ENCODE peak calls at places on chromosomes 2 and 18, in ten cellular contexts. One of them, this sample, is unnamed.

GRCh38 chr18:72675394-72675793 is 131.3 kb upstream of the CBLN2 start:
- DNase-seq in ovary: no peak
- DNase-seq in stomach: no peak
- DNase-seq in mesenchymal stem cell: no peak
- DNase-seq in left ventricle myocardium inferior: no peak
- DNase-seq in neural progenitor cell: peak; percentile 44
- DNase-seq in IMR-90: no peak
- DNase-seq in astrocyte: peak; percentile 47
- DNase-seq in Panc1: no peak
- DNase-seq in endodermal cell: peak; percentile 90
- DNase-seq in this sample: no peak

GRCh38 chr2:109063326-109063670 is 65.7 kb upstream of the SH3RF3 start:
- DNase-seq in astrocyte: no peak
- DNase-seq in left ventricle myocardium inferior: no peak
- DNase-seq in ovary: no peak
- DNase-seq in Panc1: no peak
- DNase-seq in neural progenitor cell: no peak
- DNase-seq in stomach: peak; percentile 66
- DNase-seq in endodermal cell: no peak
- DNase-seq in IMR-90: no peak
- DNase-seq in mesenchymal stem cell: no peak
- DNase-seq in this sample: no peak

GRCh38 chr2:26584656-26585055 is 56.5 kb downstream of the CIB4 start:
- DNase-seq in endodermal cell: no peak
- DNase-seq in stomach: no peak
- DNase-seq in IMR-90: no peak
- DNase-seq in Panc1: no peak
- DNase-seq in ovary: no peak
- DNase-seq in astrocyte: no peak
- DNase-seq in left ventricle myocardium inferior: no peak
- DNase-seq in neural progenitor cell: no peak
- DNase-seq in mesenchymal stem cell: no peak
- DNase-seq in this sample: no peak

GRCh38 chr2:133377021-133377481 is 191.2 kb downstream of the NCKAP5 start:
- DNase-seq in astrocyte: peak; percentile 87
- DNase-seq in stomach: no peak
- DNase-seq in Panc1: no peak
- DNase-seq in ovary: no peak
- DNase-seq in left ventricle myocardium inferior: no peak
- DNase-seq in endodermal cell: no peak
- DNase-seq in neural progenitor cell: no peak
- DNase-seq in IMR-90: peak; percentile 78
- DNase-seq in mesenchymal stem cell: no peak
- DNase-seq in this sample: no peak

GRCh38 chr2:217248312-217248935 is 388.6 kb upstream of the TNP1 start:
- DNase-seq in neural progenitor cell: no peak
- DNase-seq in endodermal cell: peak; percentile 58
- DNase-seq in Panc1: no peak
- DNase-seq in astrocyte: peak; percentile 78
- DNase-seq in mesenchymal stem cell: peak; percentile 53
- DNase-seq in left ventricle myocardium inferior: peak; percentile 72
- DNase-seq in stomach: peak; percentile 32
- DNase-seq in ovary: peak; percentile 89
- DNase-seq in IMR-90: peak; percentile 74
- DNase-seq in this sample: peak; percentile 77

GRCh38 chr2:66445781-66446177 is 10.9 kb downstream of the MEIS1 start:
- DNase-seq in Panc1: no peak
- DNase-seq in left ventricle myocardium inferior: no peak
- DNase-seq in neural progenitor cell: peak; percentile 85
- DNase-seq in stomach: no peak
- DNase-seq in ovary: peak; percentile 48
- DNase-seq in IMR-90: no peak
- DNase-seq in endodermal cell: peak; percentile 86
- DNase-seq in mesenchymal stem cell: peak; percentile 74
- DNase-seq in astrocyte: no peak
- DNase-seq in this sample: no peak

GRCh38 chr2:230589497-230590015 is 123.1 kb upstream of the CAB39 start:
- DNase-seq in mesenchymal stem cell: no peak
- DNase-seq in IMR-90: no peak
- DNase-seq in endodermal cell: no peak
- DNase-seq in ovary: no peak
- DNase-seq in Panc1: no peak
- DNase-seq in neural progenitor cell: no peak
- DNase-seq in left ventricle myocardium inferior: no peak
- DNase-seq in stomach: no peak
- DNase-seq in astrocyte: no peak
- DNase-seq in this sample: no peak

GRCh38 chr2:61185329-61185728 is 23.3 kb downstream of the C2orf74 start:
- DNase-seq in neural progenitor cell: peak; percentile 6
- DNase-seq in stomach: no peak
- DNase-seq in ovary: no peak
- DNase-seq in IMR-90: no peak
- DNase-seq in mesenchymal stem cell: no peak
- DNase-seq in astrocyte: no peak
- DNase-seq in endodermal cell: no peak
- DNase-seq in Panc1: no peak
- DNase-seq in left ventricle myocardium inferior: no peak
- DNase-seq in this sample: no peak

GRCh38 chr2:201947287-201947686 is 86.4 kb upstream of the FZD7 start:
- DNase-seq in mesenchymal stem cell: no peak
- DNase-seq in stomach: no peak
- DNase-seq in astrocyte: no peak
- DNase-seq in Panc1: no peak
- DNase-seq in neural progenitor cell: no peak
- DNase-seq in ovary: no peak
- DNase-seq in endodermal cell: no peak
- DNase-seq in IMR-90: no peak
- DNase-seq in left ventricle myocardium inferior: no peak
- DNase-seq in this sample: no peak

GRCh38 chr2:23669413-23670244 is 257.3 kb downstream of the ATAD2B start:
- DNase-seq in left ventricle myocardium inferior: peak; percentile 85
- DNase-seq in ovary: peak; percentile 90
- DNase-seq in endodermal cell: peak; percentile 67
- DNase-seq in Panc1: no peak
- DNase-seq in neural progenitor cell: no peak
- DNase-seq in astrocyte: no peak
- DNase-seq in stomach: peak; percentile 36
- DNase-seq in IMR-90: peak; percentile 28
- DNase-seq in mesenchymal stem cell: no peak
- DNase-seq in this sample: peak; percentile 60

GRCh38 chr2:12855508-12855907 is 138.8 kb downstream of the TRIB2 start:
- DNase-seq in ovary: no peak
- DNase-seq in left ventricle myocardium inferior: no peak
- DNase-seq in astrocyte: peak; percentile 61
- DNase-seq in mesenchymal stem cell: no peak
- DNase-seq in IMR-90: no peak
- DNase-seq in endodermal cell: no peak
- DNase-seq in Panc1: no peak
- DNase-seq in neural progenitor cell: no peak
- DNase-seq in stomach: no peak
- DNase-seq in this sample: no peak

DNA sequence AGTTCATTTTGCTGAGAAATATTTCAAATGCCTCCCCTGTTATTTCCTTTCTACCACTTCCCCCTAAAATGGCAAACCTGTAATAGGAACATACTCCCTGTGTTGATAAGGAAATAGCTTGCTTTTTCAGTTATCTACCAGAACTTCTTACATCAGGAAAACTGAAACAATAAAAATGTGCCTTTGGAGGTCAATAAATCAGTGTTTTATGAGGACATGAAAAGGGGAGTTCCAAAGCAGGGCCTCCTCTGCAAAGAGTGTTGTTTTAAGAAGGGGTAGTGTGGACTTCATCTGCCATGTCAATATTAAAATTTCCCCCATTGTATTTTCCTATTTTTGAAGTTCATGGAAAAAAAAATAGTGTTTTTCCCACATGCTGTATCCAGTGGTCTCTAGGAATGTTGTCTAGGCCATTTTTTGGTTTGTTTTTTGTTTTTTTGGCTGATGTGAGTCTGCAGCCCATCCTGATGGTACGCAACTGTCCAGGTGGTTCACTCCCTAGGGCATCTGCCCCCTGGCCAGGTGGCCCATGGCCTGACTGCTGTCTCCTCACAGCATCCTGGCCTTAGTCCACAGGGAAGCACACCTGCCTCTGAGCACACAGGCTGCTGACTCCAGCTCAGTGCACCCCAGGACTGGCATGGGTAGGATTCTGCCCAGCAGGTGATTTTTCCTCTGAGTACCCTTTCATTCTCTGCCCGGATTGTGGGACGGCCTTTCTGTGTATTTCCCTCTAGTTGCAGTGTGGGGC is 3.8 kb downstream of the TNFRSF11A start:
- DNase-seq in left ventricle myocardium inferior: no peak
- DNase-seq in endodermal cell: no peak
- DNase-seq in neural progenitor cell: no peak
- DNase-seq in stomach: no peak
- DNase-seq in ovary: no peak
- DNase-seq in IMR-90: no peak
- DNase-seq in Panc1: no peak
- DNase-seq in astrocyte: no peak
- DNase-seq in mesenchymal stem cell: no peak
- DNase-seq in this sample: no peak
- H3K4me1 ChIP-seq in left ventricle myocardium inferior: peaks cover 51% of the 10 kb centered on the region
- H3K4me1 ChIP-seq in endodermal cell: peaks cover 31% of the 10 kb centered on the region
- H3K4me1 ChIP-seq in neural progenitor cell: peaks cover 17% of the 10 kb centered on the region
- H3K4me1 ChIP-seq in stomach: peaks cover 40% of the 10 kb centered on the region
- H3K4me1 ChIP-seq in ovary: peaks cover 4% of the 10 kb centered on the region
- H3K4me1 ChIP-seq in IMR-90: peaks cover 16% of the 10 kb centered on the region
- H3K4me1 ChIP-seq in Panc1: peaks cover 65% of the 10 kb centered on the region
- H3K4me1 ChIP-seq in astrocyte: peaks cover 31% of the 10 kb centered on the region
- H3K4me1 ChIP-seq in mesenchymal stem cell: peaks cover 25% of the 10 kb centered on the region
- H3K4me1 ChIP-seq in this sample: no peaks in the 10 kb centered on the region

GRCh38 chr2:106847366-106847765 is 38.6 kb downstream of the ST6GAL2 start:
- DNase-seq in stomach: no peak
- DNase-seq in ovary: no peak
- DNase-seq in mesenchymal stem cell: no peak
- DNase-seq in astrocyte: no peak
- DNase-seq in IMR-90: no peak
- DNase-seq in neural progenitor cell: peak; percentile 57
- DNase-seq in left ventricle myocardium inferior: no peak
- DNase-seq in endodermal cell: no peak
- DNase-seq in Panc1: no peak
- DNase-seq in this sample: no peak

GRCh38 chr2:106845716-106846115 is 40.3 kb downstream of the ST6GAL2 start:
- DNase-seq in left ventricle myocardium inferior: no peak
- DNase-seq in stomach: no peak
- DNase-seq in neural progenitor cell: no peak
- DNase-seq in Panc1: no peak
- DNase-seq in endodermal cell: no peak
- DNase-seq in astrocyte: no peak
- DNase-seq in mesenchymal stem cell: no peak
- DNase-seq in IMR-90: no peak
- DNase-seq in ovary: no peak
- DNase-seq in this sample: no peak

GRCh38 chr2:106841886-106842645 is 43.9 kb downstream of the ST6GAL2 start:
- DNase-seq in astrocyte: no peak
- DNase-seq in endodermal cell: no peak
- DNase-seq in ovary: no peak
- DNase-seq in IMR-90: no peak
- DNase-seq in left ventricle myocardium inferior: no peak
- DNase-seq in Panc1: no peak
- DNase-seq in stomach: no peak
- DNase-seq in mesenchymal stem cell: no peak
- DNase-seq in neural progenitor cell: no peak
- DNase-seq in this sample: no peak

GRCh38 chr2:106843001-106843909 is 42.7 kb downstream of the ST6GAL2 start:
- DNase-seq in IMR-90: no peak
- DNase-seq in ovary: no peak
- DNase-seq in neural progenitor cell: no peak
- DNase-seq in mesenchymal stem cell: no peak
- DNase-seq in stomach: no peak
- DNase-seq in left ventricle myocardium inferior: no peak
- DNase-seq in endodermal cell: no peak
- DNase-seq in Panc1: no peak
- DNase-seq in astrocyte: no peak
- DNase-seq in this sample: no peak

GRCh38 chr2:106843910-106844250 is 42.1 kb downstream of the ST6GAL2 start:
- DNase-seq in endodermal cell: no peak
- DNase-seq in left ventricle myocardium inferior: no peak
- DNase-seq in Panc1: no peak
- DNase-seq in mesenchymal stem cell: no peak
- DNase-seq in IMR-90: no peak
- DNase-seq in neural progenitor cell: no peak
- DNase-seq in ovary: no peak
- DNase-seq in astrocyte: no peak
- DNase-seq in stomach: no peak
- DNase-seq in this sample: no peak
- H3K27ac ChIP-seq in endodermal cell: no peak overlapping the region
- H3K27ac ChIP-seq in left ventricle myocardium inferior: no peak overlapping the region
- H3K27ac ChIP-seq in Panc1: no peak overlapping the region
- H3K27ac ChIP-seq in mesenchymal stem cell: no peak overlapping the region
- H3K27ac ChIP-seq in IMR-90: no peak overlapping the region
- H3K27ac ChIP-seq in neural progenitor cell: no peak overlapping the region
- H3K27ac ChIP-seq in ovary: no peak overlapping the region
- H3K27ac ChIP-seq in astrocyte: no peak overlapping the region
- H3K27ac ChIP-seq in stomach: no peak overlapping the region
- H3K27ac ChIP-seq in this sample: no peak overlapping the region

DNA sequence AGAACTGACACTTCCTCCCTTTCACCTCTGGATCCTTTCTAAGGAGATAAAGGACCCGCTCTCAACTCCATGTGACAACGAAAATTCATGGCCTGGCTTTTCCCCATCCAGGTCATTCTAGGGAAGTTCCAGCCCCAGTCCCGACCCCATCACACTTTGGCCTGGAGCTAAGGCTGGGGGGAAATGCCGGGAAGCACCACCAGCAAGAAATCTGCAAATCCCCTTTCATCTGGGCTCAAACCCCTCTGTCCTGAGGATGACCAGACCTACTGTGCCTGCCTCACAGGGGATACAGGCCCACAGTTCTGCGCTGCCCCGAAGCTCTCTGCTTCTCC is 1.3 kb downstream of the SIX2 start:
- DNase-seq in neural progenitor cell: peak; percentile 15
- DNase-seq in ovary: no peak
- DNase-seq in astrocyte: no peak
- DNase-seq in Panc1: no peak
- DNase-seq in left ventricle myocardium inferior: no peak
- DNase-seq in mesenchymal stem cell: no peak
- DNase-seq in IMR-90: no peak
- DNase-seq in endodermal cell: no peak
- DNase-seq in stomach: no peak
- DNase-seq in this sample: no peak
- H3K4me3 ChIP-seq in neural progenitor cell: no peak overlapping the region
- H3K4me3 ChIP-seq in ovary: no peak overlapping the region
- H3K4me3 ChIP-seq in astrocyte: peak overlapping the region; percentile 10
- H3K4me3 ChIP-seq in Panc1: no peak overlapping the region
- H3K4me3 ChIP-seq in left ventricle myocardium inferior: peak overlapping the region; percentile 68
- H3K4me3 ChIP-seq in mesenchymal stem cell: peak overlapping the region; percentile 71
- H3K4me3 ChIP-seq in IMR-90: no peak overlapping the region
- H3K4me3 ChIP-seq in endodermal cell: no peak overlapping the region
- H3K4me3 ChIP-seq in stomach: peak overlapping the region; percentile 58
- H3K4me3 ChIP-seq in this sample: no peak overlapping the region

DNA sequence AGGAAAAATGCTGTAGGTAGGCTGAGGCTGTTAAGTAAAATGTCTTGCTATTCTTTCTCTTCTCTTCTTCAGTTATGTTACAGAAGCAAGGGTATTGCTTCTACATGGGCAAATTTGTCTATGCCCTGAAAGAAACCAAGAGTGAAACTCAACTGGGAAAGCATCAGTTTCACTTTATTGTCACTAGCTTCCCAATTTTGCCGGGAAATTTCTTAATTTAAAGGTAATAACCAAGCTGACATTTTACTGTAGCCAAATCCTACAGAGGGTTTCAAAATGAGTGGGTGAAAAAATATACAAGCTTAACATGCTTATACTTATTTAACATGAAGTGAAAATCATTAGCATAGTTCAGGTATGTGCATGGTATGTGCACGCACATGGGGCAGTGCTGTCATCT is 3.2 kb downstream of the TANK start:
- DNase-seq in ovary: no peak
- DNase-seq in left ventricle myocardium inferior: no peak
- DNase-seq in Panc1: no peak
- DNase-seq in endodermal cell: no peak
- DNase-seq in astrocyte: no peak
- DNase-seq in neural progenitor cell: no peak
- DNase-seq in stomach: no peak
- DNase-seq in mesenchymal stem cell: no peak
- DNase-seq in IMR-90: no peak
- DNase-seq in this sample: no peak
- H3K4me1 ChIP-seq in ovary: no peaks in the 10 kb centered on the region
- H3K4me1 ChIP-seq in left ventricle myocardium inferior: peaks cover 68% of the 10 kb centered on the region
- H3K4me1 ChIP-seq in Panc1: peaks cover 24% of the 10 kb centered on the region
- H3K4me1 ChIP-seq in endodermal cell: no peaks in the 10 kb centered on the region
- H3K4me1 ChIP-seq in astrocyte: peaks cover 19% of the 10 kb centered on the region
- H3K4me1 ChIP-seq in neural progenitor cell: peaks cover 9% of the 10 kb centered on the region
- H3K4me1 ChIP-seq in stomach: no peaks in the 10 kb centered on the region
- H3K4me1 ChIP-seq in mesenchymal stem cell: peaks cover 5% of the 10 kb centered on the region
- H3K4me1 ChIP-seq in IMR-90: peaks cover 8% of the 10 kb centered on the region
- H3K4me1 ChIP-seq in this sample: no peaks in the 10 kb centered on the region

This sample was measured in lung.